ENCODE peak calls at places on chromosomes 3 and 15, in seven cellular contexts. L, B, Z, S, G, E and X are unnamed samples.
A peak's percentile ranks its signal among the peaks of the same experiment; 100 is the strongest.

GRCh38 chr3:182925944-182926337 is 54.4 kb downstream of the DCUN1D1 start:
- DNase-seq in L (no peak), B (no peak), Z (no peak), S (no peak), G (no peak), E (no peak), X (no peak)

GRCh38 chr15:77775373-77775772 is 142.7 kb upstream of the LINGO1 start:
- DNase-seq in L (no peak), B (no peak), Z (no peak), S (no peak), G (no peak), E (no peak), X (no peak)

GRCh38 chr3:65030847-65031463 is 343.2 kb upstream of the ADAMTS9 start:
- DNase-seq in L (no peak), B (no peak), Z (no peak), S (no peak), G (no peak), E (no peak), X (peak; percentile 77)

GRCh38 chr3:82281205-82281604 is 519.8 kb upstream of the GBE1 start:
- DNase-seq in L (no peak), B (no peak), Z (no peak), S (no peak), G (no peak), E (no peak), X (no peak)

GRCh38 chr3:98726084-98726483 is 37.1 kb upstream of the ST3GAL6 start:
- DNase-seq in L (no peak), B (no peak), Z (no peak), S (no peak), G (no peak), E (no peak), X (no peak)

GRCh38 chr3:5035113-5035512 is 55.9 kb downstream of the BHLHE40 start:
- DNase-seq in L (no peak), B (no peak), Z (no peak), S (no peak), G (no peak), E (no peak), X (no peak)

GRCh38 chr3:312170-312569 is 115.6 kb downstream of the CHL1 start:
- DNase-seq in L (no peak), B (no peak), Z (no peak), S (no peak), G (no peak), E (no peak), X (no peak)

GRCh38 chr3:4736284-4736861 is 242.9 kb upstream of the BHLHE40 start:
- DNase-seq in L (no peak), B (peak; percentile 44), Z (no peak), S (no peak), G (no peak), E (no peak), X (no peak)

GRCh38 chr3:151268267-151269235 is 9.8 kb downstream of the P2RY14 start:
- DNase-seq in L (no peak), B (no peak), Z (no peak), S (no peak), G (no peak), E (no peak), X (no peak)

GRCh38 chr15:72782993-72783562 is 480 bp downstream of the ADPGK start:
- DNase-seq in L (no peak), B (no peak), Z (peak; percentile 43), S (no peak), G (no peak), E (no peak), X (no peak)

GRCh38 chr3:180804871-180805430 is 107.5 kb upstream of the FXR1 start:
- DNase-seq in L (no peak), B (peak; percentile 8), Z (no peak), S (no peak), G (peak; percentile 29), E (peak; percentile 65), X (no peak)

GRCh38 chr3:87167634-87168456 is 59.3 kb upstream of the CHMP2B start:
- DNase-seq in L (peak; percentile 36), B (peak; percentile 46), Z (peak; percentile 15), S (peak; percentile 1), G (peak; percentile 31), E (no peak), X (peak; percentile 18)

GRCh38 chr15:89912674-89913396 is at the start of gene ARPIN:
- DNase-seq in L (no peak), B (no peak), Z (no peak), S (peak; percentile 86), G (peak; percentile 16), E (no peak), X (no peak)

GRCh38 chr3:34183114-34183513 is 384.7 kb downstream of the PDCD6IP start:
- DNase-seq in L (no peak), B (no peak), Z (no peak), S (no peak), G (no peak), E (no peak), X (no peak)

GRCh38 chr3:139533781-139534443 is 5.6 kb downstream of the RBP1 start:
- DNase-seq in L (no peak), B (peak; percentile 69), Z (no peak), S (peak; percentile 71), G (peak; percentile 35), E (no peak), X (peak; percentile 15)

GRCh38 chr15:33458421-33458820 is 147.7 kb downstream of the RYR3 start:
- DNase-seq in L (no peak), B (no peak), Z (no peak), S (no peak), G (no peak), E (no peak), X (no peak)

GRCh38 chr15:89591834-89592233 is 16.6 kb downstream of the TICRR start:
- DNase-seq in L (no peak), B (no peak), Z (no peak), S (no peak), G (no peak), E (no peak), X (no peak)

GRCh38 chr3:134762016-134762415 is 33.0 kb upstream of the EPHB1 start:
- DNase-seq in L (no peak), B (no peak), Z (no peak), S (no peak), G (no peak), E (no peak), X (no peak)

GRCh38 chr3:4930501-4930900 is 48.7 kb upstream of the BHLHE40 start:
- DNase-seq in L (no peak), B (no peak), Z (no peak), S (no peak), G (no peak), E (no peak), X (no peak)

GRCh38 chr3:149575213-149575961 is 82.4 kb downstream of the WWTR1 start:
- DNase-seq in L (peak; percentile 92), B (no peak), Z (no peak), S (no peak), G (peak; percentile 57), E (no peak), X (no peak)
- TF ChIP-seq SIN3A in L (no peak), B (no peak), Z (no peak), S (no peak), G (no peak), E (no peak), X (no peak)

GRCh38 chr15:66706225-66706732 is 4.2 kb downstream of the SMAD6 start:
- DNase-seq in L (no peak), B (no peak), Z (no peak), S (peak; percentile 74), G (no peak), E (no peak), X (peak; percentile 65)
- TF ChIP-seq CTCF in L (peak; percentile 91), B (no peak), Z (peak; percentile 12), S (peak; percentile 65), G (peak; percentile 31), E (peak; percentile 51), X (peak; percentile 89)

DNA sequence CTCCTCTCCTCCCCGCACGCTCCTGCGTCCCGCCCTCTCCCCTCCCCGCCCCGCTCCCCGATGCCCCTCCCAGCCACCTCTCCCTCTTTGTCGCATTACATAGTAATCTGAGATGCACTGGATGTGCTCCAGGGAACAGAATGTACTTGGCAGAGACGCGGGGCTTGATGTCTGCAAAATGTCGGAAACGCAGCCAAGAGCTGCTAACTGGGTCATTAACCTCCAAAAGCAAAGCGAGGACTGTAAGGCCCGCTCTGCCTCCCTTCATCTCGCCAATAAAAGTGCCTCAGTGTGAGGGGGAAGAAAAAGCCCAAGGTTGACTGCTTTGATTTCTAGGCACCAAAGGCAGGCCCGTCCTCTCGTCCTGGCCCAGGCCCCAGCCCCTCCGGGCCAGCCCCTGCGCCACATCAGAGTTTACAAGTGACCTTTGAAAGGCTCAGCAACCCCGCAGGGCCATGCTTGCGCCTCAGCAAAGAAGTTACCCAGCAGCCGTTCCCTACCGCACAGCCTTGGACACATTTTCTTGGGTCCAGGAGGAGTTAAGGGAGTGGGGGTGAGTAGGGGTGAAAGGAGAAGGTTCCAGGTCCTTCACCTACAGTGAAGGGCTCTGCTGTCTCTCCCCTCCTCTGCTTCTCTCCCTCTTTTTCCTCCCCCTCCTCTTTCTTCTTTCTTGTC is 223.7 kb upstream of the TPRG1 start:
- DNase-seq in L (no peak), B (peak; percentile 84), Z (no peak), S (peak; percentile 85), G (no peak), E (peak; percentile 64), X (no peak)
- TF ChIP-seq SIN3A in L (no peak), B (no peak), Z (no peak), S (no peak), G (no peak), E (peak; percentile 9), X (no peak)

GRCh38 chr15:87733977-87734376 is 522.6 kb downstream of the NTRK3 start:
- DNase-seq in L (no peak), B (no peak), Z (no peak), S (no peak), G (no peak), E (no peak), X (no peak)

GRCh38 chr15:87731630-87732029 is 524.9 kb downstream of the NTRK3 start:
- DNase-seq in L (no peak), B (no peak), Z (no peak), S (no peak), G (no peak), E (no peak), X (peak; percentile 28)

GRCh38 chr15:87734571-87735373 is 521.8 kb downstream of the NTRK3 start:
- DNase-seq in L (no peak), B (no peak), Z (no peak), S (no peak), G (no peak), E (no peak), X (no peak)

GRCh38 chr15:87733522-87733921 is 523.0 kb downstream of the NTRK3 start:
- DNase-seq in L (no peak), B (no peak), Z (no peak), S (no peak), G (no peak), E (no peak), X (no peak)

DNA sequence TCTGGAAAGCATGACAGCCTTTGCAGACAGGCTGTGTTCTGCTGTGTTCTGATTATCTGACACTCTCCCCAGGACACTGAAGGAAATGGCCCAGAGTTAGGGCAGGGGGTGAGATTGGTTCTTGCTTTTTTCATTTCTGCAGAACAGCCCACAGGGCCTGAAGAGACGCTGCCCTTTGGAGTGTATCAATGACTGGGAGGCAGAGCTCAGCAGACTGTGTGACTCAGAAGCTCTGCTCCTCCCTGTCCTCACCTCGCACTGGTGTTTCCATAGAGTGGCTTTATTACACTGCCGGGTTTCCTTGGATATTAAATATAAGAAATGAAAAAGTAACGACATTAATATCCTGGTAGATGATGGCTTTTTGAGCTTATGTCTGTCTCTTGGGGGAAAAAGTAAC is 523.5 kb downstream of the NTRK3 start:
- DNase-seq in L (no peak), B (no peak), Z (no peak), S (no peak), G (no peak), E (no peak), X (no peak)
- TF ChIP-seq CTCF in L (no peak), B (no peak), Z (no peak), S (no peak), G (no peak), E (no peak), X (no peak)